ENCODE peak calls at places on chromosomes 16 and 17, in ten cellular contexts. F is stimulated activated CD4-positive, alpha-beta T cell treated with anti-CD3 and anti-CD28 coated beads, Interleukin-15, amount 100 ng/mL, for 1 hour; G is central memory CD4-positive, alpha-beta T cell; H is activated CD8-positive, alpha-beta T cell treated with anti-CD3 and anti-CD28 coated beads for 36 hours; Q is RCC 7860; R is non-pigmented ciliary epithelial cell; C is glutamatergic neuron; Y is left cardiac atrium; L is NCI-H446; O is mesendoderm. M is an unnamed sample.

GRCh38 chr17:69565447-69565846 is 150.9 kb downstream of the MAP2K6 start:
- DNase-seq in R (no peak), H (no peak), C (no peak), L (no peak), Q (no peak), F (no peak), Y (no peak), O (no peak), G (no peak), M (no peak)

GRCh38 chr16:69772560-69773254 is 10.6 kb downstream of the WWP2 start:
- DNase-seq in R (no peak), C (no peak), H (peak), L (no peak), Y (no peak), O (peak), Q (no peak), G (no peak), F (no peak), M (peak)

GRCh38 chr17:58193641-58194259 is 1.2 kb downstream of the EPX start:
- DNase-seq in G (no peak), C (no peak), O (no peak), F (no peak), H (no peak), L (no peak), Y (no peak), R (no peak), Q (no peak), M (no peak)

GRCh38 chr16:11571549-11571948 is 15.2 kb downstream of the LITAF start:
- DNase-seq in L (no peak), H (no peak), O (no peak), C (no peak), G (no peak), R (no peak), Q (no peak), Y (no peak), F (no peak), M (no peak)

GRCh38 chr17:18318771-18319450 is 3.8 kb downstream of the SMCR8 start:
- DNase-seq in Y (no peak), L (no peak), O (no peak), Q (no peak), H (no peak), R (no peak), F (no peak), G (no peak), C (no peak), M (no peak)

GRCh38 chr16:57623251-57624043 is 5.0 kb upstream of the ADGRG1 start:
- DNase-seq in H (no peak), O (peak), Y (peak), F (no peak), G (no peak), C (no peak), L (no peak), Q (peak), R (no peak), M (no peak)

GRCh38 chr17:50186661-50187402 is 14.6 kb downstream of the COL1A1 start:
- DNase-seq in R (no peak), O (no peak), C (no peak), H (no peak), Q (no peak), Y (no peak), L (no peak), G (no peak), F (no peak), M (peak)

GRCh38 chr17:31758646-31759045 is 100.4 kb downstream of the COPRS start:
- DNase-seq in O (no peak), H (no peak), R (no peak), F (no peak), Q (no peak), Y (no peak), G (no peak), L (no peak), C (no peak), M (no peak)

GRCh38 chr17:49926886-49927285 is 42.1 kb upstream of the DLX4 start:
- DNase-seq in F (no peak), Y (peak), Q (no peak), R (no peak), O (no peak), G (no peak), C (no peak), L (no peak), H (no peak), M (peak)

GRCh38 chr17:50638851-50639767 is 4.4 kb downstream of the ABCC3 start:
- DNase-seq in G (no peak), L (peak), C (no peak), Q (peak), Y (peak), R (peak), F (no peak), O (peak), H (no peak), M (peak)

GRCh38 chr17:43155666-43156065 is 15.3 kb upstream of the NBR1 start:
- DNase-seq in R (no peak), F (no peak), L (no peak), Y (no peak), C (no peak), G (no peak), O (no peak), Q (no peak), H (no peak), M (no peak)

GRCh38 chr17:42586514-42587230 is 9.1 kb upstream of the PSMC3IP start:
- DNase-seq in R (no peak), C (no peak), G (no peak), O (no peak), F (no peak), H (no peak), L (no peak), Q (no peak), Y (no peak), M (no peak)

GRCh38 chr16:50616883-50617629 is 64.1 kb downstream of the SNX20 start:
- DNase-seq in R (no peak), H (no peak), O (peak), Q (no peak), Y (no peak), C (no peak), G (no peak), L (peak), F (no peak), M (peak)

GRCh38 chr17:10197721-10198508 is 491 bp downstream of the GAS7 start:
- DNase-seq in H (peak), C (peak), F (no peak), O (peak), Q (no peak), G (no peak), L (no peak), Y (peak), R (no peak), M (no peak)

GRCh38 chr17:47239663-47240374 is 13.8 kb upstream of the ITGB3 start:
- DNase-seq in H (no peak), R (peak), Q (peak), G (no peak), F (no peak), O (no peak), Y (peak), C (no peak), L (peak), M (peak)

GRCh38 chr17:19645608-19646250 is 2.8 kb upstream of the ALDH3A2 start:
- DNase-seq in H (peak), L (peak), O (peak), F (peak), C (peak), Y (no peak), G (peak), R (no peak), Q (no peak), M (peak)

GRCh38 chr16:87288753-87289362 is 28.3 kb downstream of the C16orf95 start:
- DNase-seq in R (no peak), O (no peak), Y (no peak), L (no peak), Q (no peak), C (no peak), G (no peak), F (no peak), H (no peak), M (no peak)

GRCh38 chr17:80277751-80278671 is 17.4 kb downstream of the RNF213 start:
- DNase-seq in O (no peak), R (no peak), H (no peak), G (no peak), Q (peak), Y (peak), L (no peak), C (no peak), F (no peak), M (no peak)

GRCh38 chr17:68013385-68013784 is 17.1 kb upstream of the C17orf58 start:
- DNase-seq in F (no peak), O (no peak), G (no peak), H (no peak), R (no peak), C (no peak), Y (no peak), L (no peak), Q (no peak), M (no peak)

GRCh38 chr16:680967-681745 is 946 bp downstream of the STUB1 start:
- DNase-seq in G (no peak), F (no peak), H (no peak), Y (no peak), Q (peak), L (peak), C (no peak), R (no peak), O (no peak), M (no peak)

GRCh38 chr16:81005644-81006471 is 827 bp downstream of the CMC2 start:
- DNase-seq in L (no peak), H (no peak), G (peak), Y (no peak), R (no peak), Q (no peak), O (peak), F (no peak), C (no peak), M (peak)

GRCh38 chr17:16352838-16353701 is at the start of gene CENPV:
- DNase-seq in L (peak), F (peak), C (peak), H (peak), Q (no peak), R (no peak), G (peak), O (peak), Y (peak), M (peak)

GRCh38 chr16:66248096-66248495 is 118.4 kb upstream of the CDH5 start:
- DNase-seq in L (no peak), Y (peak), C (no peak), Q (no peak), H (no peak), R (no peak), G (no peak), F (no peak), O (no peak), M (no peak)

GRCh38 chr17:2042355-2042929 is 620 bp downstream of the OVCA2 start:
- DNase-seq in R (no peak), Q (no peak), H (no peak), O (peak), G (no peak), C (peak), F (no peak), Y (no peak), L (no peak), M (peak)

GRCh38 chr17:44108440-44109311 is 14.8 kb downstream of the HDAC5 start:
- DNase-seq in F (no peak), H (no peak), L (peak), C (peak), Q (peak), Y (peak), G (no peak), O (no peak), R (peak), M (peak)

GRCh38 chr17:77959216-77959925 is 868 bp downstream of the TNRC6C start:
- DNase-seq in O (peak), R (no peak), L (no peak), H (peak), G (peak), F (peak), C (peak), Y (peak), Q (no peak), M (no peak)

GRCh38 chr17:16351831-16352230 is 1.4 kb downstream of the CENPV start:
- DNase-seq in H (no peak), O (no peak), Y (no peak), Q (no peak), F (no peak), R (no peak), C (no peak), L (no peak), G (no peak), M (no peak)

GRCh38 chr17:82613283-82614094 is 34.8 kb downstream of the WDR45B start:
- DNase-seq in C (peak), F (no peak), H (no peak), G (no peak), Q (no peak), O (peak), R (no peak), Y (no peak), L (no peak), M (no peak)

GRCh38 chr17:6843241-6843890 is 11.8 kb upstream of the TEKT1 start:
- DNase-seq in C (no peak), L (peak), R (peak), Y (no peak), H (no peak), G (peak), Q (peak), O (peak), F (no peak), M (peak)

GRCh38 chr17:57158795-57159194 is 73.7 kb downstream of the AKAP1 start:
- DNase-seq in O (no peak), R (no peak), Y (no peak), G (no peak), Q (no peak), H (no peak), L (no peak), F (no peak), C (no peak), M (no peak)

GRCh38 chr16:51708861-51709260 is 557.8 kb upstream of the SALL1 start:
- DNase-seq in H (no peak), L (no peak), Y (no peak), Q (no peak), F (no peak), O (peak), G (no peak), R (no peak), C (no peak), M (no peak)

GRCh38 chr16:84603115-84603816 is 14.6 kb downstream of the COTL1 start:
- DNase-seq in C (no peak), Q (peak), H (peak), Y (peak), F (peak), G (no peak), O (no peak), R (peak), L (peak), M (peak)

GRCh38 chr16:4785758-4786433 is 2.2 kb downstream of the SEPTIN12 start:
- DNase-seq in H (no peak), Q (no peak), O (no peak), C (no peak), Y (no peak), G (no peak), L (no peak), R (no peak), F (no peak), M (no peak)

GRCh38 chr16:67101683-67102082 is 8.1 kb upstream of the PHAF1 start:
- DNase-seq in Q (no peak), R (no peak), Y (no peak), G (no peak), H (peak), O (no peak), L (no peak), C (no peak), F (no peak), M (no peak)

GRCh38 chr17:6639651-6640535 is 618 bp downstream of the KIAA0753 start:
- DNase-seq in H (peak), G (no peak), F (no peak), Q (no peak), C (peak), R (no peak), L (no peak), O (peak), Y (peak), M (peak)

GRCh38 chr17:7824021-7824924 is 9.7 kb upstream of the KDM6B start:
- DNase-seq in G (no peak), Y (no peak), L (no peak), H (no peak), F (no peak), O (no peak), Q (no peak), C (no peak), R (no peak), M (no peak)

GRCh38 chr16:31182391-31182790 is 2.5 kb downstream of the FUS start:
- DNase-seq in G (no peak), R (no peak), C (no peak), L (no peak), Q (no peak), F (no peak), Y (no peak), H (no peak), O (no peak), M (no peak)